ENCODE peak calls at places on chromosome 22, in nine cellular contexts. Z, S, X, U, V, G, B, W and Y are unnamed samples.

GRCh38 chr22:29695129-29695926 is 24.5 kb upstream of the CABP7 start:
- DNase-seq in G (no peak), Z (no peak), B (peak; percentile 60), X (no peak), V (no peak), U (no peak), W (no peak), S (peak; percentile 84), Y (no peak)

GRCh38 chr22:26134654-26135330 is 34.5 kb upstream of the SEZ6L start:
- DNase-seq in Z (no peak), V (peak; percentile 23), X (no peak), G (no peak), S (no peak), W (no peak), B (no peak), U (no peak), Y (no peak)

GRCh38 chr22:49299821-49300231 is 527.8 kb downstream of the BRD1 start:
- DNase-seq in X (no peak), S (no peak), W (no peak), G (no peak), Z (no peak), B (no peak), U (no peak), V (no peak), Y (no peak)

GRCh38 chr22:20155330-20156041 is 4.6 kb upstream of the CCDC188 start:
- DNase-seq in U (peak; percentile 99), G (peak; percentile 50), S (peak; percentile 72), W (no peak), X (peak; percentile 58), V (peak; percentile 28), B (no peak), Z (peak; percentile 73), Y (no peak)

GRCh38 chr22:36763576-36763975 is 12.3 kb downstream of the IFT27 start:
- DNase-seq in G (no peak), Z (no peak), U (peak; percentile 51), V (no peak), X (no peak), W (no peak), B (peak; percentile 46), S (no peak), Y (peak; percentile 50)

GRCh38 chr22:21760640-21761039 is 25.0 kb upstream of the YPEL1 start:
- DNase-seq in S (no peak), X (no peak), V (peak; percentile 54), G (no peak), U (no peak), Z (peak; percentile 88), B (no peak), W (no peak), Y (no peak)

GRCh38 chr22:24592846-24593809 is at the start of gene LRRC75B:
- DNase-seq in S (peak; percentile 93), U (peak; percentile 100), V (peak; percentile 34), G (peak; percentile 90), B (peak; percentile 81), X (peak; percentile 93), W (peak; percentile 80), Z (peak; percentile 84), Y (peak; percentile 95)

GRCh38 chr22:24578355-24579241 is 14.3 kb downstream of the LRRC75B start:
- DNase-seq in X (no peak), V (no peak), Z (no peak), U (no peak), G (no peak), B (no peak), W (no peak), S (no peak), Y (no peak)

GRCh38 chr22:19568337-19569311 is 44.4 kb upstream of the CLDN5 start:
- DNase-seq in G (no peak), X (no peak), W (no peak), V (no peak), Z (peak; percentile 87), B (no peak), U (peak; percentile 88), S (no peak), Y (no peak)

GRCh38 chr22:37803636-37804371 is 3.9 kb upstream of the GCAT start:
- DNase-seq in U (peak; percentile 82), Z (no peak), G (no peak), B (no peak), S (no peak), W (no peak), V (no peak), X (no peak), Y (no peak)
- H3K4me1 ChIP-seq in U (peaks cover 30% of the 10 kb centered on the region), Z (peaks cover 12% of the 10 kb centered on the region), G (peaks cover 47% of the 10 kb centered on the region), B (peaks cover 12% of the 10 kb centered on the region), S (peaks cover 10% of the 10 kb centered on the region), W (peaks cover 20% of the 10 kb centered on the region), V (no peaks in the 10 kb centered on the region), X (peaks cover 61% of the 10 kb centered on the region), Y (peaks cover 22% of the 10 kb centered on the region)

GRCh38 chr22:45242778-45243191 is 2.1 kb upstream of the KIAA0930 start:
- DNase-seq in U (peak; percentile 58), B (peak; percentile 84), V (no peak), W (no peak), Z (no peak), S (no peak), G (peak; percentile 90), X (no peak), Y (no peak)

GRCh38 chr22:45251828-45252227 is 11.1 kb upstream of the KIAA0930 start:
- DNase-seq in X (no peak), G (no peak), V (no peak), Z (no peak), U (no peak), B (no peak), W (no peak), S (no peak), Y (no peak)

GRCh38 chr22:45248832-45249561 is 8.3 kb upstream of the KIAA0930 start:
- DNase-seq in X (no peak), S (no peak), B (no peak), U (peak; percentile 58), V (peak; percentile 93), W (no peak), Z (no peak), G (no peak), Y (no peak)

GRCh38 chr22:45240810-45241631 is at the start of gene KIAA0930:
- DNase-seq in W (peak; percentile 67), V (peak; percentile 72), G (peak; percentile 76), X (peak; percentile 82), B (peak; percentile 82), S (peak; percentile 91), Z (peak; percentile 49), U (peak; percentile 99), Y (peak; percentile 54)

GRCh38 chr22:45246060-45246985 is 5.6 kb upstream of the KIAA0930 start:
- DNase-seq in U (peak; percentile 98), V (no peak), W (peak; percentile 88), S (peak; percentile 48), B (no peak), Z (peak; percentile 99), X (no peak), G (peak; percentile 95), Y (no peak)
- H3K4me3 ChIP-seq in U (no peak overlapping the region), V (no peak overlapping the region), W (peak overlapping the region; percentile 30), S (no peak overlapping the region), B (no peak overlapping the region), Z (no peak overlapping the region), X (no peak overlapping the region), G (no peak overlapping the region), Y (no peak overlapping the region)

GRCh38 chr22:37932821-37933578 is 20.4 kb downstream of the C22orf23 start:
- DNase-seq in X (no peak), Z (no peak), U (peak; percentile 62), S (no peak), W (no peak), G (peak; percentile 52), B (no peak), V (no peak), Y (no peak)
- H3K4me1 ChIP-seq in X (peaks cover 51% of the 10 kb centered on the region), Z (peaks cover 24% of the 10 kb centered on the region), U (peaks cover 12% of the 10 kb centered on the region), S (peaks cover 11% of the 10 kb centered on the region), W (peaks cover 14% of the 10 kb centered on the region), G (peaks cover 60% of the 10 kb centered on the region), B (peaks cover 8% of the 10 kb centered on the region), V (peaks cover 6% of the 10 kb centered on the region), Y (peaks cover 15% of the 10 kb centered on the region)

GRCh38 chr22:50731811-50732624 is 6.0 kb upstream of the ACR start:
- DNase-seq in W (peak; percentile 48), V (peak; percentile 68), B (peak; percentile 52), U (peak; percentile 98), Z (peak; percentile 7), G (peak; percentile 43), X (peak; percentile 37), S (peak; percentile 53), Y (peak; percentile 55)
- H3K4me3 ChIP-seq in W (no peak overlapping the region), V (peak overlapping the region; percentile 48), B (no peak overlapping the region), U (no peak overlapping the region), Z (no peak overlapping the region), G (no peak overlapping the region), X (peak overlapping the region; percentile 38), S (no peak overlapping the region), Y (no peak overlapping the region)

GRCh38 chr22:42865536-42865935 is 8.5 kb upstream of the ARFGAP3 start:
- DNase-seq in B (no peak), U (peak; percentile 49), S (no peak), Z (no peak), V (no peak), G (no peak), W (no peak), X (no peak), Y (no peak)

GRCh38 chr22:42868751-42869251 is 11.7 kb upstream of the ARFGAP3 start:
- DNase-seq in X (peak; percentile 72), S (peak; percentile 91), G (peak; percentile 93), B (peak; percentile 87), V (no peak), Z (peak; percentile 75), W (no peak), U (peak; percentile 83), Y (peak; percentile 82)

GRCh38 chr22:42866100-42866499 is 9.0 kb upstream of the ARFGAP3 start:
- DNase-seq in S (no peak), X (no peak), V (no peak), B (no peak), U (peak; percentile 76), Z (no peak), W (no peak), G (no peak), Y (no peak)

GRCh38 chr22:42862045-42862734 is 5.1 kb upstream of the ARFGAP3 start:
- DNase-seq in X (no peak), G (no peak), V (no peak), U (peak; percentile 31), S (no peak), B (no peak), W (no peak), Z (peak; percentile 89), Y (no peak)

DNA sequence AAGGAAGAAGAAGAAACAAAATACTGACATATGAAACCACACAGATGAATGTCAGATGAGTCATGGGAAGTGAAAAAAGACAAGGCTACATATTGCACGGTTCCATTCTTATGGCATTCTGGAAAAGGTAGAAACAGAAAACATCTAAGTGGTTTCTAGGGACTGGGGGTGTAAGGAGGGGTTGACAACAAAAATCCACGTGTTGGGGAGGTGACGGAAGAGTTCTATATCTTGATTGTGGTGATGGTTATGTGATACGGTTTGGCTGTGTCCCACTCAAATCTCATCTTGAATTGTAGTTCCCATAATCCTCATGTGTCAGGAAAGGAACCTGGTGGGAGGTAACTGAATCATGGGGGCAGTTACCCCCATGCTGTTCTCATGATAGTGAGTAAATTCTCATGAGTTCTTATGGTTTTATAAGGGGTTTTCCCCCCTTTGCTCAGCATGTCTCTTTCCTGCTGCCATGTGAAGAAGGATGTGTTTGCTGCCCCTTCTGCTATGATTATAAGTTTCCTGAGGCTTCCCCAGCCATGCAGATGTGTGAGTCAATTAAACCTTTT is 6.4 kb upstream of the ARFGAP3 start:
- DNase-seq in S (no peak), W (no peak), Z (peak; percentile 98), V (no peak), X (no peak), B (no peak), G (no peak), U (peak; percentile 93), Y (no peak)
- H3K4me1 ChIP-seq in S (peaks cover 18% of the 10 kb centered on the region), W (peaks cover 14% of the 10 kb centered on the region), Z (peaks cover 3% of the 10 kb centered on the region), V (no peaks in the 10 kb centered on the region), X (peaks cover 19% of the 10 kb centered on the region), B (no peaks in the 10 kb centered on the region), G (peaks cover 15% of the 10 kb centered on the region), U (peaks cover 11% of the 10 kb centered on the region), Y (peaks cover 2% of the 10 kb centered on the region)

GRCh38 chr22:27408068-27408467 is 393.5 kb downstream of the MN1 start:
- DNase-seq in U (no peak), G (no peak), Z (no peak), S (no peak), X (no peak), W (no peak), V (no peak), B (no peak), Y (no peak)
- H3K4me3 ChIP-seq in U (no peak overlapping the region), G (no peak overlapping the region), Z (no peak overlapping the region), S (no peak overlapping the region), X (no peak overlapping the region), W (no peak overlapping the region), V (no peak overlapping the region), B (no peak overlapping the region), Y (no peak overlapping the region)